ENCODE peak calls at places on chromosomes 16 and 17, in ten cellular contexts. One of them, this sample, is unnamed.
A peak's percentile ranks its signal among the peaks of the same experiment; 100 is the strongest.

GRCh38 chr17:41678907-41679739 is 9.6 kb upstream of the EIF1 start:
- DNase-seq in RWPE1: no peak
- DNase-seq in foreskin fibroblast: peak; percentile 61
- DNase-seq in cardiac muscle cell: peak; percentile 66
- DNase-seq in HepG2: no peak
- DNase-seq in brain microvascular endothelial cell: no peak
- DNase-seq in psoas muscle: peak; percentile 12
- DNase-seq in body of pancreas: peak; percentile 48
- DNase-seq in esophagus muscularis mucosa: no peak
- DNase-seq in sigmoid colon: peak; percentile 48
- DNase-seq in this sample: peak; percentile 36

GRCh38 chr17:19379306-19380075 is 1.2 kb downstream of the MAPK7 start:
- DNase-seq in RWPE1: no peak
- DNase-seq in foreskin fibroblast: no peak
- DNase-seq in cardiac muscle cell: no peak
- DNase-seq in HepG2: no peak
- DNase-seq in brain microvascular endothelial cell: no peak
- DNase-seq in psoas muscle: peak; percentile 16
- DNase-seq in body of pancreas: no peak
- DNase-seq in esophagus muscularis mucosa: no peak
- DNase-seq in sigmoid colon: peak; percentile 59
- DNase-seq in this sample: no peak

GRCh38 chr17:17874478-17874877 is 37.7 kb upstream of the SREBF1 start:
- DNase-seq in RWPE1: peak; percentile 69
- DNase-seq in foreskin fibroblast: peak; percentile 96
- DNase-seq in cardiac muscle cell: peak; percentile 4
- DNase-seq in HepG2: no peak
- DNase-seq in brain microvascular endothelial cell: peak; percentile 17
- DNase-seq in psoas muscle: no peak
- DNase-seq in body of pancreas: no peak
- DNase-seq in esophagus muscularis mucosa: no peak
- DNase-seq in sigmoid colon: no peak
- DNase-seq in this sample: no peak

GRCh38 chr16:77273-77806 is 685 bp upstream of the MPG start:
- DNase-seq in RWPE1: peak; percentile 56
- DNase-seq in foreskin fibroblast: peak; percentile 92
- DNase-seq in cardiac muscle cell: peak; percentile 83
- DNase-seq in HepG2: peak; percentile 29
- DNase-seq in brain microvascular endothelial cell: peak; percentile 68
- DNase-seq in psoas muscle: peak; percentile 77
- DNase-seq in body of pancreas: peak; percentile 40
- DNase-seq in esophagus muscularis mucosa: no peak
- DNase-seq in sigmoid colon: peak; percentile 84
- DNase-seq in this sample: peak; percentile 82

GRCh38 chr17:13415877-13416416 is 185.8 kb downstream of the HS3ST3A1 start:
- DNase-seq in RWPE1: no peak
- DNase-seq in foreskin fibroblast: peak; percentile 88
- DNase-seq in cardiac muscle cell: peak; percentile 71
- DNase-seq in HepG2: peak; percentile 84
- DNase-seq in brain microvascular endothelial cell: peak; percentile 94
- DNase-seq in psoas muscle: no peak
- DNase-seq in body of pancreas: peak; percentile 62
- DNase-seq in esophagus muscularis mucosa: no peak
- DNase-seq in sigmoid colon: no peak
- DNase-seq in this sample: no peak

GRCh38 chr17:40548982-40549680 is 16.1 kb downstream of the CCR7 start:
- DNase-seq in RWPE1: no peak
- DNase-seq in foreskin fibroblast: peak; percentile 96
- DNase-seq in cardiac muscle cell: peak; percentile 85
- DNase-seq in HepG2: peak; percentile 96
- DNase-seq in brain microvascular endothelial cell: peak; percentile 88
- DNase-seq in psoas muscle: peak; percentile 78
- DNase-seq in body of pancreas: peak; percentile 50
- DNase-seq in esophagus muscularis mucosa: peak; percentile 95
- DNase-seq in sigmoid colon: peak; percentile 87
- DNase-seq in this sample: no peak

GRCh38 chr16:74556375-74556922 is 50.5 kb downstream of the GLG1 start:
- DNase-seq in RWPE1: no peak
- DNase-seq in foreskin fibroblast: no peak
- DNase-seq in cardiac muscle cell: peak; percentile 14
- DNase-seq in HepG2: no peak
- DNase-seq in brain microvascular endothelial cell: no peak
- DNase-seq in psoas muscle: no peak
- DNase-seq in body of pancreas: no peak
- DNase-seq in esophagus muscularis mucosa: no peak
- DNase-seq in sigmoid colon: no peak
- DNase-seq in this sample: no peak

GRCh38 chr17:83018658-83019193 is 60.7 kb upstream of the METRNL start:
- DNase-seq in RWPE1: no peak
- DNase-seq in foreskin fibroblast: no peak
- DNase-seq in cardiac muscle cell: no peak
- DNase-seq in HepG2: no peak
- DNase-seq in brain microvascular endothelial cell: no peak
- DNase-seq in psoas muscle: no peak
- DNase-seq in body of pancreas: no peak
- DNase-seq in esophagus muscularis mucosa: no peak
- DNase-seq in sigmoid colon: no peak
- DNase-seq in this sample: no peak

GRCh38 chr17:8475227-8475626 is 39.5 kb downstream of the NDEL1 start:
- DNase-seq in RWPE1: no peak
- DNase-seq in foreskin fibroblast: no peak
- DNase-seq in cardiac muscle cell: no peak
- DNase-seq in HepG2: no peak
- DNase-seq in brain microvascular endothelial cell: no peak
- DNase-seq in psoas muscle: no peak
- DNase-seq in body of pancreas: no peak
- DNase-seq in esophagus muscularis mucosa: no peak
- DNase-seq in sigmoid colon: no peak
- DNase-seq in this sample: no peak

GRCh38 chr17:77038860-77039555 is 101.8 kb upstream of the SEC14L1 start:
- DNase-seq in RWPE1: no peak
- DNase-seq in foreskin fibroblast: no peak
- DNase-seq in cardiac muscle cell: no peak
- DNase-seq in HepG2: no peak
- DNase-seq in brain microvascular endothelial cell: no peak
- DNase-seq in psoas muscle: no peak
- DNase-seq in body of pancreas: no peak
- DNase-seq in esophagus muscularis mucosa: no peak
- DNase-seq in sigmoid colon: no peak
- DNase-seq in this sample: no peak

GRCh38 chr17:11996722-11997146 is 541 bp downstream of the ZNF18 start:
- DNase-seq in RWPE1: peak; percentile 31
- DNase-seq in foreskin fibroblast: no peak
- DNase-seq in cardiac muscle cell: peak; percentile 37
- DNase-seq in HepG2: peak; percentile 39
- DNase-seq in brain microvascular endothelial cell: peak; percentile 14
- DNase-seq in psoas muscle: no peak
- DNase-seq in body of pancreas: peak; percentile 57
- DNase-seq in esophagus muscularis mucosa: peak; percentile 92
- DNase-seq in sigmoid colon: no peak
- DNase-seq in this sample: peak; percentile 63

DNA sequence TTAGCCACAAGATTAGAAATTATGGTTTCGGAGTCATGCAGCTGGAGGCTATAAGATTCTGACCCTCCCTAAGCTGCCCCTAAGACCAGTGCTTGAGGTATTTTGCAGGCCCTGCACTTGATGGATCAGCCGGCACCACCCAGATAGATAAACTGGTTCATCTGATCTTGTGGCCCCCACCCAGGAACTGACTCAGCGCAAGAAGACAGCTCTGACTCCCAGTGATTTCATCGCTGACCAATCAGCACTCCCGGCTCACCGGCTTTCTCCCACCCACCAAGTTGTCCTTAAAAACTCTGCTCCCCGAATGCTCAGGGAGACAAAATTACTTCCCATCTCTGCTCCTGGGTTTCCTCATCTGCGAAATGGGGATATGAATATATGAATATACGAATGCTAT is 33.4 kb upstream of the C16orf82 start:
- DNase-seq in RWPE1: no peak
- DNase-seq in foreskin fibroblast: no peak
- DNase-seq in cardiac muscle cell: no peak
- DNase-seq in HepG2: no peak
- DNase-seq in brain microvascular endothelial cell: no peak
- DNase-seq in psoas muscle: no peak
- DNase-seq in body of pancreas: no peak
- DNase-seq in esophagus muscularis mucosa: no peak
- DNase-seq in sigmoid colon: no peak
- DNase-seq in this sample: no peak
- TF ChIP-seq CTCF in RWPE1: no peak
- TF ChIP-seq CTCF in foreskin fibroblast: no peak
- TF ChIP-seq CTCF in cardiac muscle cell: no peak
- TF ChIP-seq CTCF in HepG2: no peak
- TF ChIP-seq CTCF in brain microvascular endothelial cell: no peak
- TF ChIP-seq CTCF in psoas muscle: no peak
- TF ChIP-seq CTCF in body of pancreas: no peak
- TF ChIP-seq CTCF in esophagus muscularis mucosa: no peak
- TF ChIP-seq CTCF in sigmoid colon: no peak
- TF ChIP-seq CTCF in this sample: no peak

DNA sequence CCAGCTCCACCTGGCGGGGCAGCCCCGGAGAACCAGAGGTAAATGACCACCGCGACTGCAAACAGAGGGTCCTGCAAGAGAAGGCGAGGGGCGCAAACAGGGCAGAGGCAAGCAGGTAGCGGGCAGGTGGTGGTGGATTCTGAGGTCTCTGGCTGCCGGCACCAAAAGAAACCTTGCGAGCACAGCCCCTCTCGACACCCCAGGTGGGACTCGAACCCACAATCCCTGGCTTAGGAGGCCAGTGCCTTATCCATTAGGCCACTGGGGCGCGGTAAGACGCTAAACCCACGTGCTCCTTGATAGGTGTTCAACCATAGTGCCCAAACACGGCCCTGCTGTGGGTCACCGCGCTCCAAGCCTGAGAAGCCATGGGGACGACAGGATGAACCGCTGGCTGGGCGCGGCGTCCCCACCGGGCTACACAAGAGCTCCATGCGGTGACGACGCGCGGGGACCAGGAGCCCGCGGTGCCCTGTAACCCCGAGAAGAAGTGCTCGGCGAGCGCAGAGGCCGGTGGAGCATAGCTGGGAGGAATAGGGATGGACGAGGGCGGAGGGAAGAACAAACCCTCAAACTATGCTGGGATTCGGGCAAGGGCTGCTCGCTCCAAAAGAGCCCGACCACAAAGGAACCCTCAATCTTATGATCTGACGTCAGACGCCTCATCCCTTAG is 12.4 kb downstream of the ATP5PD start:
- DNase-seq in RWPE1: peak; percentile 60
- DNase-seq in foreskin fibroblast: peak; percentile 93
- DNase-seq in cardiac muscle cell: peak; percentile 89
- DNase-seq in HepG2: peak; percentile 94
- DNase-seq in brain microvascular endothelial cell: peak; percentile 87
- DNase-seq in psoas muscle: peak; percentile 90
- DNase-seq in body of pancreas: peak; percentile 93
- DNase-seq in esophagus muscularis mucosa: peak; percentile 98
- DNase-seq in sigmoid colon: peak; percentile 95
- DNase-seq in this sample: peak; percentile 83
- TF ChIP-seq CTCF in RWPE1: no peak
- TF ChIP-seq CTCF in foreskin fibroblast: peak; percentile 16
- TF ChIP-seq CTCF in cardiac muscle cell: peak; percentile 18
- TF ChIP-seq CTCF in HepG2: peak; percentile 48
- TF ChIP-seq CTCF in brain microvascular endothelial cell: peak; percentile 42
- TF ChIP-seq CTCF in psoas muscle: no peak
- TF ChIP-seq CTCF in body of pancreas: peak; percentile 12
- TF ChIP-seq CTCF in esophagus muscularis mucosa: no peak
- TF ChIP-seq CTCF in sigmoid colon: peak; percentile 25
- TF ChIP-seq CTCF in this sample: no peak

DNA sequence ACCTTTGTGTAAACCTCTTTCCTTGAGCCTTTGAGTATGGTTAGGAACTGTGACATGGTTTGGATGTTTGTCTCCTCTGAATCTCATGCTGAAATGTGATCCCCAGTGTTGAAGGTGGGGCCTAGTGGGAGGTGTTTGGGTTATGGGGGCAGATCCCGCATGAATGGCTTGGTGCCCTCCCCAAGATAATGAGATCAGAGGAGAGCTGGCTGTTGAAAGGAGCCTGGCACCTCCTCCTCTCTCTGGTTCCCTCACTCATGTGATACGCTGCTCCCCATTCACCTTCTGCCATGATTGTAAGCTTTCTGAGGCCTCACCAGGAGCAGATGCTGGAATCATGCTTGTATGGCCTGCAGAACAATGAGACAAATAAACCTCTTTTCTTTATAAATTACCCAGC is 1110.2 kb downstream of the CDH11 start:
- DNase-seq in RWPE1: no peak
- DNase-seq in foreskin fibroblast: no peak
- DNase-seq in cardiac muscle cell: no peak
- DNase-seq in HepG2: no peak
- DNase-seq in brain microvascular endothelial cell: no peak
- DNase-seq in psoas muscle: no peak
- DNase-seq in body of pancreas: no peak
- DNase-seq in esophagus muscularis mucosa: no peak
- DNase-seq in sigmoid colon: no peak
- DNase-seq in this sample: no peak
- TF ChIP-seq CTCF in RWPE1: no peak
- TF ChIP-seq CTCF in foreskin fibroblast: no peak
- TF ChIP-seq CTCF in cardiac muscle cell: no peak
- TF ChIP-seq CTCF in HepG2: no peak
- TF ChIP-seq CTCF in brain microvascular endothelial cell: no peak
- TF ChIP-seq CTCF in psoas muscle: no peak
- TF ChIP-seq CTCF in body of pancreas: no peak
- TF ChIP-seq CTCF in esophagus muscularis mucosa: no peak
- TF ChIP-seq CTCF in sigmoid colon: no peak
- TF ChIP-seq CTCF in this sample: no peak

GRCh38 chr16:50326264-50326663 is 42.5 kb downstream of the BRD7 start:
- DNase-seq in RWPE1: no peak
- DNase-seq in foreskin fibroblast: no peak
- DNase-seq in cardiac muscle cell: no peak
- DNase-seq in HepG2: no peak
- DNase-seq in brain microvascular endothelial cell: no peak
- DNase-seq in psoas muscle: no peak
- DNase-seq in body of pancreas: no peak
- DNase-seq in esophagus muscularis mucosa: no peak
- DNase-seq in sigmoid colon: no peak
- DNase-seq in this sample: no peak

GRCh38 chr16:50320310-50320709 is 48.5 kb downstream of the BRD7 start:
- DNase-seq in RWPE1: no peak
- DNase-seq in foreskin fibroblast: no peak
- DNase-seq in cardiac muscle cell: no peak
- DNase-seq in HepG2: no peak
- DNase-seq in brain microvascular endothelial cell: no peak
- DNase-seq in psoas muscle: no peak
- DNase-seq in body of pancreas: no peak
- DNase-seq in esophagus muscularis mucosa: no peak
- DNase-seq in sigmoid colon: no peak
- DNase-seq in this sample: no peak

GRCh38 chr16:50322333-50322732 is 46.5 kb downstream of the BRD7 start:
- DNase-seq in RWPE1: no peak
- DNase-seq in foreskin fibroblast: no peak
- DNase-seq in cardiac muscle cell: no peak
- DNase-seq in HepG2: no peak
- DNase-seq in brain microvascular endothelial cell: no peak
- DNase-seq in psoas muscle: no peak
- DNase-seq in body of pancreas: no peak
- DNase-seq in esophagus muscularis mucosa: no peak
- DNase-seq in sigmoid colon: no peak
- DNase-seq in this sample: no peak

GRCh38 chr16:50324345-50324744 is 44.4 kb downstream of the BRD7 start:
- DNase-seq in RWPE1: no peak
- DNase-seq in foreskin fibroblast: no peak
- DNase-seq in cardiac muscle cell: no peak
- DNase-seq in HepG2: no peak
- DNase-seq in brain microvascular endothelial cell: no peak
- DNase-seq in psoas muscle: no peak
- DNase-seq in body of pancreas: no peak
- DNase-seq in esophagus muscularis mucosa: no peak
- DNase-seq in sigmoid colon: no peak
- DNase-seq in this sample: no peak

GRCh38 chr16:50323335-50324011 is 45.3 kb downstream of the BRD7 start:
- DNase-seq in RWPE1: peak; percentile 47
- DNase-seq in foreskin fibroblast: peak; percentile 75
- DNase-seq in cardiac muscle cell: peak; percentile 50
- DNase-seq in HepG2: peak; percentile 50
- DNase-seq in brain microvascular endothelial cell: peak; percentile 34
- DNase-seq in psoas muscle: no peak
- DNase-seq in body of pancreas: no peak
- DNase-seq in esophagus muscularis mucosa: no peak
- DNase-seq in sigmoid colon: peak; percentile 73
- DNase-seq in this sample: no peak
- TF ChIP-seq CTCF in RWPE1: peak; percentile 9
- TF ChIP-seq CTCF in foreskin fibroblast: no peak
- TF ChIP-seq CTCF in cardiac muscle cell: peak; percentile 23
- TF ChIP-seq CTCF in HepG2: peak; percentile 51
- TF ChIP-seq CTCF in brain microvascular endothelial cell: peak; percentile 41
- TF ChIP-seq CTCF in psoas muscle: no peak
- TF ChIP-seq CTCF in body of pancreas: no peak
- TF ChIP-seq CTCF in esophagus muscularis mucosa: no peak
- TF ChIP-seq CTCF in sigmoid colon: no peak
- TF ChIP-seq CTCF in this sample: peak; percentile 31